ENCODE peak calls at places on chromosomes 4 and X, in nine cellular contexts. One of them, this sample, is unnamed.
A peak's percentile ranks its signal among the peaks of the same experiment; 100 is the strongest.

GRCh38 chrX:119187298-119187697 is 48.8 kb upstream of the PGRMC1 start:
- DNase-seq in substantia nigra: no peak
- DNase-seq in H54: no peak
- DNase-seq in astrocyte of the spinal cord: no peak
- DNase-seq in activated T-cell treated with anti-CD3 and anti-CD28 coated beads for 4 hours: no peak
- DNase-seq in T-cell: no peak
- DNase-seq in activated T-helper 1 cell treated with anti-CD3 and anti-CD28 coated beads, Interleukin-12 subunit alpha, Interleukin-12 subunit beta, Interleukin-2, Interleukin-4 antibody, amounts not matched to agents 30 ng/mL and 10 ng/mL and 1 ng/mL, durations not matched to agents 14 hours and 24 hours and 36 hours: no peak
- DNase-seq in LNCaP clone FGC: no peak
- DNase-seq in PC-3: peak; percentile 8
- DNase-seq in this sample: no peak

GRCh38 chrX:154419688-154420401 is 8.5 kb downstream of the TAFAZZIN start:
- DNase-seq in activated T-helper 1 cell treated with anti-CD3 and anti-CD28 coated beads, Interleukin-12 subunit alpha, Interleukin-12 subunit beta, Interleukin-2, Interleukin-4 antibody, amounts not matched to agents 30 ng/mL and 10 ng/mL and 1 ng/mL, durations not matched to agents 14 hours and 24 hours and 36 hours: no peak
- DNase-seq in substantia nigra: no peak
- DNase-seq in activated T-cell treated with anti-CD3 and anti-CD28 coated beads for 4 hours: no peak
- DNase-seq in astrocyte of the spinal cord: no peak
- DNase-seq in PC-3: no peak
- DNase-seq in T-cell: no peak
- DNase-seq in LNCaP clone FGC: no peak
- DNase-seq in H54: no peak
- DNase-seq in this sample: no peak

GRCh38 chrX:153854702-153855101 is 24.4 kb upstream of the PDZD4 start:
- DNase-seq in activated T-helper 1 cell treated with anti-CD3 and anti-CD28 coated beads, Interleukin-12 subunit alpha, Interleukin-12 subunit beta, Interleukin-2, Interleukin-4 antibody, amounts not matched to agents 30 ng/mL and 10 ng/mL and 1 ng/mL, durations not matched to agents 14 hours and 24 hours and 36 hours: no peak
- DNase-seq in activated T-cell treated with anti-CD3 and anti-CD28 coated beads for 4 hours: no peak
- DNase-seq in substantia nigra: no peak
- DNase-seq in PC-3: no peak
- DNase-seq in H54: no peak
- DNase-seq in T-cell: no peak
- DNase-seq in LNCaP clone FGC: no peak
- DNase-seq in astrocyte of the spinal cord: no peak
- DNase-seq in this sample: no peak

GRCh38 chrX:136310411-136310810 is 9.6 kb downstream of the ADGRG4 start:
- DNase-seq in activated T-helper 1 cell treated with anti-CD3 and anti-CD28 coated beads, Interleukin-12 subunit alpha, Interleukin-12 subunit beta, Interleukin-2, Interleukin-4 antibody, amounts not matched to agents 30 ng/mL and 10 ng/mL and 1 ng/mL, durations not matched to agents 14 hours and 24 hours and 36 hours: no peak
- DNase-seq in LNCaP clone FGC: no peak
- DNase-seq in substantia nigra: no peak
- DNase-seq in H54: peak; percentile 33
- DNase-seq in astrocyte of the spinal cord: peak; percentile 55
- DNase-seq in T-cell: no peak
- DNase-seq in PC-3: peak; percentile 75
- DNase-seq in activated T-cell treated with anti-CD3 and anti-CD28 coated beads for 4 hours: no peak
- DNase-seq in this sample: peak; percentile 80

GRCh38 chr4:188262464-188262863 is 123.2 kb downstream of the TRIML1 start:
- DNase-seq in LNCaP clone FGC: no peak
- DNase-seq in PC-3: no peak
- DNase-seq in T-cell: no peak
- DNase-seq in substantia nigra: no peak
- DNase-seq in activated T-cell treated with anti-CD3 and anti-CD28 coated beads for 4 hours: no peak
- DNase-seq in H54: peak; percentile 45
- DNase-seq in astrocyte of the spinal cord: peak; percentile 24
- DNase-seq in activated T-helper 1 cell treated with anti-CD3 and anti-CD28 coated beads, Interleukin-12 subunit alpha, Interleukin-12 subunit beta, Interleukin-2, Interleukin-4 antibody, amounts not matched to agents 30 ng/mL and 10 ng/mL and 1 ng/mL, durations not matched to agents 14 hours and 24 hours and 36 hours: no peak
- DNase-seq in this sample: no peak

GRCh38 chr4:153137677-153138630 is 66.3 kb upstream of the TRIM2 start:
- DNase-seq in H54: no peak
- DNase-seq in T-cell: no peak
- DNase-seq in PC-3: no peak
- DNase-seq in activated T-cell treated with anti-CD3 and anti-CD28 coated beads for 4 hours: no peak
- DNase-seq in activated T-helper 1 cell treated with anti-CD3 and anti-CD28 coated beads, Interleukin-12 subunit alpha, Interleukin-12 subunit beta, Interleukin-2, Interleukin-4 antibody, amounts not matched to agents 30 ng/mL and 10 ng/mL and 1 ng/mL, durations not matched to agents 14 hours and 24 hours and 36 hours: no peak
- DNase-seq in astrocyte of the spinal cord: no peak
- DNase-seq in LNCaP clone FGC: no peak
- DNase-seq in substantia nigra: no peak
- DNase-seq in this sample: no peak

GRCh38 chr4:127479031-127479622 is 153.6 kb upstream of the INTU start:
- DNase-seq in PC-3: peak; percentile 40
- DNase-seq in activated T-helper 1 cell treated with anti-CD3 and anti-CD28 coated beads, Interleukin-12 subunit alpha, Interleukin-12 subunit beta, Interleukin-2, Interleukin-4 antibody, amounts not matched to agents 30 ng/mL and 10 ng/mL and 1 ng/mL, durations not matched to agents 14 hours and 24 hours and 36 hours: no peak
- DNase-seq in T-cell: no peak
- DNase-seq in LNCaP clone FGC: peak; percentile 11
- DNase-seq in activated T-cell treated with anti-CD3 and anti-CD28 coated beads for 4 hours: no peak
- DNase-seq in H54: no peak
- DNase-seq in substantia nigra: no peak
- DNase-seq in astrocyte of the spinal cord: peak; percentile 50
- DNase-seq in this sample: peak; percentile 61

GRCh38 chr4:171993247-171993646 is 180.0 kb downstream of the GALNTL6 start:
- DNase-seq in astrocyte of the spinal cord: no peak
- DNase-seq in activated T-helper 1 cell treated with anti-CD3 and anti-CD28 coated beads, Interleukin-12 subunit alpha, Interleukin-12 subunit beta, Interleukin-2, Interleukin-4 antibody, amounts not matched to agents 30 ng/mL and 10 ng/mL and 1 ng/mL, durations not matched to agents 14 hours and 24 hours and 36 hours: no peak
- DNase-seq in T-cell: no peak
- DNase-seq in H54: no peak
- DNase-seq in LNCaP clone FGC: no peak
- DNase-seq in activated T-cell treated with anti-CD3 and anti-CD28 coated beads for 4 hours: no peak
- DNase-seq in PC-3: no peak
- DNase-seq in substantia nigra: no peak
- DNase-seq in this sample: no peak

GRCh38 chr4:107391630-107392028 is 328.4 kb downstream of the PAPSS1 start:
- DNase-seq in substantia nigra: no peak
- DNase-seq in T-cell: no peak
- DNase-seq in activated T-helper 1 cell treated with anti-CD3 and anti-CD28 coated beads, Interleukin-12 subunit alpha, Interleukin-12 subunit beta, Interleukin-2, Interleukin-4 antibody, amounts not matched to agents 30 ng/mL and 10 ng/mL and 1 ng/mL, durations not matched to agents 14 hours and 24 hours and 36 hours: no peak
- DNase-seq in PC-3: no peak
- DNase-seq in H54: no peak
- DNase-seq in LNCaP clone FGC: no peak
- DNase-seq in activated T-cell treated with anti-CD3 and anti-CD28 coated beads for 4 hours: no peak
- DNase-seq in astrocyte of the spinal cord: no peak
- DNase-seq in this sample: no peak

GRCh38 chr4:123986268-123986798 is 589.7 kb downstream of the SPRY1 start:
- DNase-seq in activated T-helper 1 cell treated with anti-CD3 and anti-CD28 coated beads, Interleukin-12 subunit alpha, Interleukin-12 subunit beta, Interleukin-2, Interleukin-4 antibody, amounts not matched to agents 30 ng/mL and 10 ng/mL and 1 ng/mL, durations not matched to agents 14 hours and 24 hours and 36 hours: no peak
- DNase-seq in T-cell: no peak
- DNase-seq in PC-3: peak; percentile 72
- DNase-seq in LNCaP clone FGC: no peak
- DNase-seq in activated T-cell treated with anti-CD3 and anti-CD28 coated beads for 4 hours: no peak
- DNase-seq in substantia nigra: no peak
- DNase-seq in H54: peak; percentile 2
- DNase-seq in astrocyte of the spinal cord: peak; percentile 96
- DNase-seq in this sample: peak; percentile 38

GRCh38 chr4:114393295-114394038 is 205.1 kb upstream of the UGT8 start:
- DNase-seq in astrocyte of the spinal cord: no peak
- DNase-seq in activated T-helper 1 cell treated with anti-CD3 and anti-CD28 coated beads, Interleukin-12 subunit alpha, Interleukin-12 subunit beta, Interleukin-2, Interleukin-4 antibody, amounts not matched to agents 30 ng/mL and 10 ng/mL and 1 ng/mL, durations not matched to agents 14 hours and 24 hours and 36 hours: no peak
- DNase-seq in H54: no peak
- DNase-seq in T-cell: no peak
- DNase-seq in activated T-cell treated with anti-CD3 and anti-CD28 coated beads for 4 hours: no peak
- DNase-seq in PC-3: no peak
- DNase-seq in substantia nigra: no peak
- DNase-seq in LNCaP clone FGC: no peak
- DNase-seq in this sample: no peak

GRCh38 chr4:168569066-168569908 is 72.4 kb downstream of the PALLD start:
- DNase-seq in activated T-cell treated with anti-CD3 and anti-CD28 coated beads for 4 hours: no peak
- DNase-seq in activated T-helper 1 cell treated with anti-CD3 and anti-CD28 coated beads, Interleukin-12 subunit alpha, Interleukin-12 subunit beta, Interleukin-2, Interleukin-4 antibody, amounts not matched to agents 30 ng/mL and 10 ng/mL and 1 ng/mL, durations not matched to agents 14 hours and 24 hours and 36 hours: no peak
- DNase-seq in H54: no peak
- DNase-seq in LNCaP clone FGC: peak; percentile 56
- DNase-seq in T-cell: no peak
- DNase-seq in astrocyte of the spinal cord: no peak
- DNase-seq in PC-3: no peak
- DNase-seq in substantia nigra: no peak
- DNase-seq in this sample: peak; percentile 65

GRCh38 chr4:36712013-36712412 is 430.6 kb downstream of the DTHD1 start:
- DNase-seq in activated T-cell treated with anti-CD3 and anti-CD28 coated beads for 4 hours: no peak
- DNase-seq in substantia nigra: no peak
- DNase-seq in activated T-helper 1 cell treated with anti-CD3 and anti-CD28 coated beads, Interleukin-12 subunit alpha, Interleukin-12 subunit beta, Interleukin-2, Interleukin-4 antibody, amounts not matched to agents 30 ng/mL and 10 ng/mL and 1 ng/mL, durations not matched to agents 14 hours and 24 hours and 36 hours: no peak
- DNase-seq in H54: no peak
- DNase-seq in LNCaP clone FGC: no peak
- DNase-seq in PC-3: no peak
- DNase-seq in T-cell: no peak
- DNase-seq in astrocyte of the spinal cord: peak; percentile 42
- DNase-seq in this sample: peak; percentile 15

GRCh38 chr4:48058620-48059530 is 42.3 kb downstream of the NIPAL1 start:
- DNase-seq in T-cell: no peak
- DNase-seq in LNCaP clone FGC: no peak
- DNase-seq in substantia nigra: no peak
- DNase-seq in PC-3: no peak
- DNase-seq in H54: no peak
- DNase-seq in astrocyte of the spinal cord: no peak
- DNase-seq in activated T-helper 1 cell treated with anti-CD3 and anti-CD28 coated beads, Interleukin-12 subunit alpha, Interleukin-12 subunit beta, Interleukin-2, Interleukin-4 antibody, amounts not matched to agents 30 ng/mL and 10 ng/mL and 1 ng/mL, durations not matched to agents 14 hours and 24 hours and 36 hours: no peak
- DNase-seq in activated T-cell treated with anti-CD3 and anti-CD28 coated beads for 4 hours: no peak
- DNase-seq in this sample: no peak

GRCh38 chrX:65894138-65894537 is 145.7 kb downstream of the VSIG4 start:
- DNase-seq in PC-3: no peak
- DNase-seq in activated T-cell treated with anti-CD3 and anti-CD28 coated beads for 4 hours: no peak
- DNase-seq in substantia nigra: no peak
- DNase-seq in astrocyte of the spinal cord: no peak
- DNase-seq in T-cell: no peak
- DNase-seq in activated T-helper 1 cell treated with anti-CD3 and anti-CD28 coated beads, Interleukin-12 subunit alpha, Interleukin-12 subunit beta, Interleukin-2, Interleukin-4 antibody, amounts not matched to agents 30 ng/mL and 10 ng/mL and 1 ng/mL, durations not matched to agents 14 hours and 24 hours and 36 hours: no peak
- DNase-seq in LNCaP clone FGC: no peak
- DNase-seq in H54: no peak
- DNase-seq in this sample: no peak

GRCh38 chrX:103730746-103731508 is 20.2 kb downstream of the TMEM31 start:
- DNase-seq in T-cell: no peak
- DNase-seq in astrocyte of the spinal cord: peak; percentile 80
- DNase-seq in activated T-helper 1 cell treated with anti-CD3 and anti-CD28 coated beads, Interleukin-12 subunit alpha, Interleukin-12 subunit beta, Interleukin-2, Interleukin-4 antibody, amounts not matched to agents 30 ng/mL and 10 ng/mL and 1 ng/mL, durations not matched to agents 14 hours and 24 hours and 36 hours: no peak
- DNase-seq in PC-3: no peak
- DNase-seq in H54: peak; percentile 21
- DNase-seq in substantia nigra: no peak
- DNase-seq in activated T-cell treated with anti-CD3 and anti-CD28 coated beads for 4 hours: no peak
- DNase-seq in LNCaP clone FGC: no peak
- DNase-seq in this sample: peak; percentile 15

GRCh38 chr4:11843927-11844326 is 415.2 kb upstream of the HS3ST1 start:
- DNase-seq in H54: no peak
- DNase-seq in T-cell: no peak
- DNase-seq in astrocyte of the spinal cord: no peak
- DNase-seq in substantia nigra: no peak
- DNase-seq in activated T-helper 1 cell treated with anti-CD3 and anti-CD28 coated beads, Interleukin-12 subunit alpha, Interleukin-12 subunit beta, Interleukin-2, Interleukin-4 antibody, amounts not matched to agents 30 ng/mL and 10 ng/mL and 1 ng/mL, durations not matched to agents 14 hours and 24 hours and 36 hours: no peak
- DNase-seq in activated T-cell treated with anti-CD3 and anti-CD28 coated beads for 4 hours: no peak
- DNase-seq in LNCaP clone FGC: no peak
- DNase-seq in PC-3: no peak
- DNase-seq in this sample: no peak

GRCh38 chr4:185165605-185166063 is 22.6 kb downstream of the SLC25A4 start:
- DNase-seq in PC-3: no peak
- DNase-seq in LNCaP clone FGC: no peak
- DNase-seq in H54: no peak
- DNase-seq in astrocyte of the spinal cord: peak; percentile 87
- DNase-seq in substantia nigra: no peak
- DNase-seq in activated T-helper 1 cell treated with anti-CD3 and anti-CD28 coated beads, Interleukin-12 subunit alpha, Interleukin-12 subunit beta, Interleukin-2, Interleukin-4 antibody, amounts not matched to agents 30 ng/mL and 10 ng/mL and 1 ng/mL, durations not matched to agents 14 hours and 24 hours and 36 hours: no peak
- DNase-seq in T-cell: no peak
- DNase-seq in activated T-cell treated with anti-CD3 and anti-CD28 coated beads for 4 hours: no peak
- DNase-seq in this sample: no peak

GRCh38 chrX:17009856-17010650 is 63.6 kb downstream of the REPS2 start:
- DNase-seq in T-cell: no peak
- DNase-seq in activated T-helper 1 cell treated with anti-CD3 and anti-CD28 coated beads, Interleukin-12 subunit alpha, Interleukin-12 subunit beta, Interleukin-2, Interleukin-4 antibody, amounts not matched to agents 30 ng/mL and 10 ng/mL and 1 ng/mL, durations not matched to agents 14 hours and 24 hours and 36 hours: no peak
- DNase-seq in PC-3: no peak
- DNase-seq in astrocyte of the spinal cord: no peak
- DNase-seq in substantia nigra: no peak
- DNase-seq in H54: no peak
- DNase-seq in LNCaP clone FGC: no peak
- DNase-seq in activated T-cell treated with anti-CD3 and anti-CD28 coated beads for 4 hours: no peak
- DNase-seq in this sample: no peak

GRCh38 chr4:472881-473574 is 25.9 kb downstream of the ZNF721 start:
- DNase-seq in substantia nigra: no peak
- DNase-seq in LNCaP clone FGC: no peak
- DNase-seq in activated T-cell treated with anti-CD3 and anti-CD28 coated beads for 4 hours: no peak
- DNase-seq in activated T-helper 1 cell treated with anti-CD3 and anti-CD28 coated beads, Interleukin-12 subunit alpha, Interleukin-12 subunit beta, Interleukin-2, Interleukin-4 antibody, amounts not matched to agents 30 ng/mL and 10 ng/mL and 1 ng/mL, durations not matched to agents 14 hours and 24 hours and 36 hours: no peak
- DNase-seq in T-cell: no peak
- DNase-seq in H54: no peak
- DNase-seq in astrocyte of the spinal cord: peak; percentile 6
- DNase-seq in PC-3: no peak
- DNase-seq in this sample: peak; percentile 40

This sample was measured in A673.